ENCODE peak calls at places on chromosomes 6 and 20, in five cellular contexts. J is mammary epithelial cell; M is GM12865; L is CD8-positive, alpha-beta T cell; S is NB4. Q is an unnamed sample.
A peak's percentile ranks its signal among the peaks of the same experiment; 100 is the strongest.

GRCh38 chr6:42106663-42107023 is 35.8 kb downstream of the C6orf132 start:
- DNase-seq in J (no peak), M (no peak), L (no peak), S (no peak), Q (no peak)

GRCh38 chr20:41029150-41029872 is 689 bp downstream of the TOP1 start:
- DNase-seq in J (no peak), M (peak; percentile 29), L (peak; percentile 33), S (peak; percentile 64), Q (no peak)

GRCh38 chr20:62652051-62652893 is 10.0 kb downstream of the SLCO4A1 start:
- DNase-seq in J (peak; percentile 95), M (peak; percentile 94), L (peak; percentile 75), S (no peak), Q (peak; percentile 92)

GRCh38 chr6:150991487-150991886 is 126.0 kb downstream of the MTHFD1L start:
- DNase-seq in J (no peak), M (no peak), L (no peak), S (no peak), Q (no peak)

GRCh38 chr6:153121311-153121710 is 9.8 kb downstream of the RGS17 start:
- DNase-seq in J (no peak), M (no peak), L (no peak), S (no peak), Q (no peak)

GRCh38 chr6:132198896-132199295 is 202.4 kb downstream of the MOXD1 start:
- DNase-seq in J (no peak), M (no peak), L (no peak), S (no peak), Q (no peak)

GRCh38 chr6:3928111-3928510 is 78.9 kb downstream of the FAM50B start:
- DNase-seq in J (no peak), M (no peak), L (no peak), S (no peak), Q (no peak)

GRCh38 chr20:21315138-21315537 is 12.0 kb downstream of the XRN2 start:
- DNase-seq in J (peak; percentile 94), M (peak; percentile 16), L (no peak), S (peak; percentile 35), Q (no peak)

GRCh38 chr6:143806282-143807102 is 36.6 kb upstream of the LTV1 start:
- DNase-seq in J (peak; percentile 64), M (no peak), L (no peak), S (peak; percentile 94), Q (peak; percentile 5)

GRCh38 chr20:22088882-22089281 is 383.4 kb downstream of the PAX1 start:
- DNase-seq in J (no peak), M (no peak), L (no peak), S (no peak), Q (no peak)

DNA sequence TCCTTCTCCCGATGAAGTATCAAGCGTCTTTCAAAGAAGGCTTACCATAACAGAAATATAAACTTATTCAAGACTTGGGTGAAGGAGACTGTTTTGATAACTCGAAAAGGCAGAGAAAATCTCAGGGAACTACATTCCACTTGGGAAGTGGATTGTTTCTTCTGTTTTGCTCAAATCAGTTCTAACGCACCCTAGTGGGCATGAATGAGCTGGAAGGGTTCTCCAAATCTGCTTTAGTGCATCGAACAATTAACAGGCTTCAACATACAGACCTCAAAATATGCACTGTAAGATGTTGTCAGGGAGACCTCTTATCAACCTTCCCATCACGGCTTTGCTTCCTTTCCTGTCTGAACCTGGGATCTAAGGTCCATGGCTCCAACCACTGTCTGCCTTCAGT is 392.5 kb downstream of the CD83 start:
- DNase-seq in J (no peak), M (no peak), L (no peak), S (no peak), Q (no peak)
- TF ChIP-seq CTCF in J (no peak), M (no peak), L (no peak), S (no peak), Q (no peak)

GRCh38 chr6:37168163-37168758 is 1.7 kb upstream of the PIM1 start:
- DNase-seq in J (no peak), M (no peak), L (no peak), S (no peak), Q (no peak)
- H3K4me3 ChIP-seq in J (no peak overlapping the region), M (no peak overlapping the region), L (no peak overlapping the region), S (no peak overlapping the region), Q (no peak overlapping the region)

GRCh38 chr6:69795469-69796080 is 1.2 kb downstream of the LMBRD1 start:
- DNase-seq in J (no peak), M (peak; percentile 68), L (no peak), S (peak; percentile 52), Q (peak; percentile 55)
- TF ChIP-seq CTCF in J (no peak), M (peak; percentile 10), L (no peak), S (no peak), Q (no peak)

GRCh38 chr20:31770243-31770642 is 31.2 kb downstream of the TPX2 start:
- DNase-seq in J (no peak), M (no peak), L (no peak), S (no peak), Q (no peak)
- H3K4me3 ChIP-seq in J (no peak overlapping the region), M (no peak overlapping the region), L (no peak overlapping the region), S (no peak overlapping the region), Q (no peak overlapping the region)

GRCh38 chr6:96467814-96468213 is 53.8 kb upstream of the UFL1 start:
- DNase-seq in J (no peak), M (no peak), L (no peak), S (no peak), Q (no peak)

GRCh38 chr6:96470296-96470695 is 51.3 kb upstream of the UFL1 start:
- DNase-seq in J (no peak), M (no peak), L (no peak), S (no peak), Q (no peak)

GRCh38 chr6:96468281-96468680 is 53.3 kb upstream of the UFL1 start:
- DNase-seq in J (no peak), M (no peak), L (no peak), S (no peak), Q (no peak)

GRCh38 chr6:96469312-96469711 is 52.3 kb upstream of the UFL1 start:
- DNase-seq in J (no peak), M (no peak), L (no peak), S (no peak), Q (no peak)

GRCh38 chr6:96468681-96469224 is 52.9 kb upstream of the UFL1 start:
- DNase-seq in J (no peak), M (peak; percentile 3), L (no peak), S (peak; percentile 34), Q (no peak)
- TF ChIP-seq CTCF in J (peak; percentile 28), M (no peak), L (no peak), S (peak; percentile 12), Q (peak; percentile 3)

GRCh38 chr20:46683939-46684750 is 5.1 kb downstream of the TP53RK start:
- DNase-seq in J (peak; percentile 80), M (no peak), L (no peak), S (no peak), Q (no peak)
- H3K4me3 ChIP-seq in J (peak overlapping the region; percentile 53), M (no peak overlapping the region), L (no peak overlapping the region), S (no peak overlapping the region), Q (no peak overlapping the region)

GRCh38 chr6:69867075-69867911 is 937 bp downstream of the COL19A1 start:
- DNase-seq in J (peak; percentile 24), M (peak; percentile 86), L (peak; percentile 65), S (peak; percentile 79), Q (no peak)
- TF ChIP-seq CTCF in J (peak; percentile 21), M (peak; percentile 9), L (no peak), S (no peak), Q (no peak)

GRCh38 chr20:60349418-60349817 is 391.2 kb downstream of the CDH26 start:
- DNase-seq in J (no peak), M (no peak), L (no peak), S (peak; percentile 25), Q (no peak)
- H3K4me3 ChIP-seq in J (no peak overlapping the region), M (no peak overlapping the region), L (no peak overlapping the region), S (no peak overlapping the region), Q (no peak overlapping the region)

Q was measured in GM12864.